ENCODE peak calls at places on chromosome 11, in six cellular contexts. S is A549; W is left ventricle myocardium inferior; N is CD4-positive, CD25-positive, alpha-beta regulatory T cell; O is psoas muscle; I is PC-3. F is an unnamed sample.
A peak's percentile ranks its signal among the peaks of the same experiment; 100 is the strongest.

GRCh38 chr11:41283196-41283930 is 176.1 kb downstream of the LRRC4C start:
- DNase-seq in S (no peak), W (no peak), N (no peak), O (no peak), I (peak; percentile 59), F (no peak)

GRCh38 chr11:119051440-119052162 is 5.4 kb downstream of the HYOU1 start:
- DNase-seq in S (no peak), W (no peak), N (peak; percentile 37), O (no peak), I (no peak), F (peak; percentile 66)

GRCh38 chr11:17767914-17768313 is 33.3 kb downstream of the KCNC1 start:
- DNase-seq in S (no peak), W (no peak), N (no peak), O (peak; percentile 3), I (no peak), F (no peak)

GRCh38 chr11:31940396-31941037 is 129.4 kb upstream of the PAX6 start:
- DNase-seq in S (no peak), W (peak; percentile 62), N (no peak), O (no peak), I (no peak), F (no peak)

GRCh38 chr11:61542024-61542461 is 33.5 kb downstream of the LRRC10B start:
- DNase-seq in S (no peak), W (no peak), N (no peak), O (no peak), I (no peak), F (no peak)

GRCh38 chr11:81007046-81007445 is 1566.2 kb upstream of the TENM4 start:
- DNase-seq in S (no peak), W (no peak), N (no peak), O (no peak), I (peak; percentile 63), F (no peak)

GRCh38 chr11:36411202-36411640 is 98.9 kb downstream of the TRAF6 start:
- DNase-seq in S (no peak), W (no peak), N (no peak), O (no peak), I (no peak), F (no peak)

GRCh38 chr11:134382257-134382656 is 29.8 kb downstream of the B3GAT1 start:
- DNase-seq in S (no peak), W (no peak), N (no peak), O (no peak), I (no peak), F (peak; percentile 9)

GRCh38 chr11:86118201-86118600 is 49.3 kb upstream of the PICALM start:
- DNase-seq in S (no peak), W (no peak), N (no peak), O (no peak), I (no peak), F (no peak)

DNA sequence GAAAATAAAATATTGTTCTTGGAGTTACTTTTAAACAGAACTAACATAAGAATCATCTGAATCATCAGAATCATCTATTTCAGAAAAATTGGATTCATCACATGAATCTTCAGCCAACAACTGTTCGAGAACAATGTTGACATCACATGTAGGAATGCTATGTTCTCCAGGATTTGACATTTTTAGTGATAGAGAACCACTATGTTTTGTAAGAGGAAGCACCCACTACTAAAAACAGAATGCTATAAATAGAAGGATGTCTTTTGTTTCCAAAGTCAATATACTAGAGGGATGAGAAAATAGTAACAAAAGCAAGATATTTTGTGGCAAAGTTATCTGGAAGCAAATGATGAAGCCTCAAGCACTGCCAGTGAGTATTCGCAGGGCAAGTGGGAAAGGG is 263.4 kb upstream of the DDI1 start:
- DNase-seq in S (no peak), W (no peak), N (no peak), O (no peak), I (no peak), F (no peak)
- H3K4me3 ChIP-seq in S (no peak overlapping the region), W (no peak overlapping the region), N (no peak overlapping the region), O (no peak overlapping the region), I (no peak overlapping the region), F (no peak overlapping the region)

GRCh38 chr11:63508009-63508408 is 2.1 kb downstream of the LGALS12 start:
- DNase-seq in S (peak; percentile 54), W (peak; percentile 49), N (no peak), O (peak; percentile 64), I (peak; percentile 51), F (no peak)
- H3K27ac ChIP-seq in S (no peak overlapping the region), W (no peak overlapping the region), N (no peak overlapping the region), O (no peak overlapping the region), I (no peak overlapping the region), F (no peak overlapping the region)

GRCh38 chr11:64360403-64360980 is 1.5 kb downstream of the RPS6KA4 start:
- DNase-seq in S (no peak), W (no peak), N (no peak), O (no peak), I (no peak), F (no peak)
- H3K4me3 ChIP-seq in S (no peak overlapping the region), W (peak overlapping the region; percentile 83), N (no peak overlapping the region), O (peak overlapping the region; percentile 95), I (peak overlapping the region; percentile 92), F (no peak overlapping the region)

GRCh38 chr11:12746593-12747097 is 72.4 kb downstream of the TEAD1 start:
- DNase-seq in S (no peak), W (peak; percentile 71), N (no peak), O (peak; percentile 93), I (peak; percentile 14), F (no peak)

GRCh38 chr11:12744831-12745502 is 70.7 kb downstream of the TEAD1 start:
- DNase-seq in S (no peak), W (peak; percentile 49), N (no peak), O (peak; percentile 80), I (no peak), F (no peak)

GRCh38 chr11:12745787-12746186 is 71.6 kb downstream of the TEAD1 start:
- DNase-seq in S (no peak), W (no peak), N (no peak), O (no peak), I (no peak), F (no peak)

GRCh38 chr11:12741671-12742216 is 67.5 kb downstream of the TEAD1 start:
- DNase-seq in S (no peak), W (no peak), N (no peak), O (no peak), I (no peak), F (no peak)

GRCh38 chr11:12743834-12744449 is 69.7 kb downstream of the TEAD1 start:
- DNase-seq in S (no peak), W (no peak), N (no peak), O (no peak), I (no peak), F (no peak)
- H3K27ac ChIP-seq in S (no peak overlapping the region), W (peak overlapping the region; percentile 82), N (no peak overlapping the region), O (peak overlapping the region; percentile 81), I (no peak overlapping the region), F (no peak overlapping the region)

DNA sequence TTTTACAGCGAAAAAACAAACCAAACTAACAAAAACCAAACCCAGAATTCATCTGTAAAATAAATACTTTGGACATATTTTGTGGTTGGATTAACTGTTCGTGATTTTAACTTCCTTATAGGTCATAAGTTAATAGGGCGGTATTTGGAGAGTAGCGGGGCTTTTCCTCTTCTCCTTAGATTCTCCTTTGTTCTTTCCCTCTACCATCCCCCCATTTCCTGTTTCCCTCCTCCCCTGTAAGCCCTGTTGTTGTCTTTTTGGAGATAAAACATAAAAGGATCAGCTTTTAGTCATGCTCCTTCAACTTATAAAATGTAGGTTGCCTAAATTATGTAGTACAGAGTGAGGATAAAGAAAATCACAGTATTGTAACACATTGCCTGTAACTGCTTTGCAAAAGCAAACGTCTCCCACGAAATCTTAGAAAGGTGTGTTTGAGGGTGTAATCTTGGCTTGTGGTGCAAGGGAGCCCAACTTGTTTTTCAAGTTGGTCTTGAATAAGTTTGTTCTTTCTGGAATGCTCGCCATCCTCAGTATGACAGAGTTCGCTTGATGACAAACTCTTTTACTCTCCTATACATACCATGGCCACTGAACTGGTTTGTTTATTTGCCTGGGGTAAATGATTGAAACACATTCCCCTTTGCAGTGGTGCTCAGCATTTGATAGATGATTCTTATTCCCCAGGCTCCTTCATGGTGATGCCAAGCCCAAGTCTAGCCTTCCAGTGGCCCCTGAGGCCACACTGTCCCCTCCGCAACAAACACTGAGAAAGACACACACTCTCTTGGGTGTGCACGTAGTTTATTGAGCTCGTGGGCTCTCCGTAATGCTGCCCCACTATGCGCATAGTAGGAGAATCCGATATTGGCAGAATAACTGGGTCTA is 49.4 kb downstream of the TEAD1 start:
- DNase-seq in S (peak; percentile 85), W (no peak), N (no peak), O (no peak), I (peak; percentile 96), F (no peak)
- H3K4me3 ChIP-seq in S (peak overlapping the region; percentile 29), W (no peak overlapping the region), N (no peak overlapping the region), O (no peak overlapping the region), I (peak overlapping the region; percentile 62), F (no peak overlapping the region)

GRCh38 chr11:45432100-45432499 is 146.0 kb upstream of the SYT13 start:
- DNase-seq in S (no peak), W (no peak), N (no peak), O (no peak), I (no peak), F (no peak)

GRCh38 chr11:45436966-45437365 is 150.8 kb upstream of the SYT13 start:
- DNase-seq in S (no peak), W (no peak), N (no peak), O (no peak), I (no peak), F (no peak)

GRCh38 chr11:45432910-45433309 is 146.8 kb upstream of the SYT13 start:
- DNase-seq in S (no peak), W (no peak), N (no peak), O (no peak), I (no peak), F (no peak)

GRCh38 chr11:45436118-45436517 is 150.0 kb upstream of the SYT13 start:
- DNase-seq in S (no peak), W (no peak), N (no peak), O (no peak), I (no peak), F (no peak)

GRCh38 chr11:45435706-45436105 is 149.6 kb upstream of the SYT13 start:
- DNase-seq in S (no peak), W (no peak), N (no peak), O (no peak), I (no peak), F (no peak)
- H3K27ac ChIP-seq in S (no peak overlapping the region), W (no peak overlapping the region), N (no peak overlapping the region), O (no peak overlapping the region), I (no peak overlapping the region), F (no peak overlapping the region)

F was measured in CD4-positive, alpha-beta memory T cell.